ENCODE peak calls at places on chromosome 4, in ten cellular contexts. B is mucosa of descending colon, S is neural progenitor cell, Q is foreskin fibroblast, E is neural crest cell, N is cardiac fibroblast, X is ascending aorta, C is gastrocnemius medialis, U is hepatocyte, M is foreskin keratinocyte. D is an unnamed sample.

GRCh38 chr4:87497141-87497540 is 32.0 kb downstream of the SPARCL1 start:
- DNase-seq in M (no peak), U (no peak), C (no peak), B (no peak), S (peak; percentile 30), E (peak; percentile 9), X (no peak), Q (no peak), N (no peak), D (no peak)

GRCh38 chr4:85761803-85762202 is 286.9 kb downstream of the ARHGAP24 start:
- DNase-seq in Q (peak; percentile 45), S (no peak), X (peak; percentile 81), C (peak; percentile 50), U (peak; percentile 34), N (peak; percentile 88), B (peak; percentile 54), E (no peak), M (no peak), D (no peak)

GRCh38 chr4:108107729-108108382 is 60.9 kb downstream of the LEF1 start:
- DNase-seq in C (no peak), N (no peak), E (no peak), U (no peak), X (no peak), Q (no peak), M (no peak), S (no peak), B (no peak), D (no peak)

GRCh38 chr4:3361406-3361805 is 68.6 kb downstream of the RGS12 start:
- DNase-seq in B (no peak), E (no peak), X (no peak), M (no peak), C (no peak), Q (no peak), U (no peak), N (no peak), S (no peak), D (no peak)

GRCh38 chr4:13872145-13872544 is 244.6 kb upstream of the BOD1L1 start:
- DNase-seq in U (peak; percentile 40), C (no peak), N (peak; percentile 14), B (no peak), S (no peak), X (no peak), M (peak; percentile 17), E (no peak), Q (peak; percentile 60), D (no peak)

GRCh38 chr4:30722092-30722915 is 2.1 kb downstream of the PCDH7 start:
- DNase-seq in M (no peak), E (no peak), N (no peak), B (peak; percentile 2), C (no peak), U (peak; percentile 31), X (peak; percentile 64), Q (no peak), S (peak; percentile 41), D (no peak)

GRCh38 chr4:186904104-186904503 is 180.4 kb upstream of the FAT1 start:
- DNase-seq in S (no peak), C (no peak), Q (peak; percentile 70), X (no peak), M (peak; percentile 75), N (peak; percentile 94), E (no peak), B (no peak), U (peak; percentile 16), D (no peak)

GRCh38 chr4:76215120-76215519 is 1.5 kb upstream of the SCARB2 start:
- DNase-seq in U (no peak), B (peak; percentile 8), Q (no peak), S (no peak), N (no peak), E (no peak), M (no peak), C (peak; percentile 68), X (no peak), D (no peak)

GRCh38 chr4:184280591-184281071 is 63.0 kb upstream of the ENPP6 start:
- DNase-seq in C (no peak), X (no peak), M (no peak), N (no peak), B (no peak), Q (no peak), S (no peak), U (no peak), E (no peak), D (no peak)

GRCh38 chr4:32462944-32463343 is 1742.8 kb downstream of the PCDH7 start:
- DNase-seq in M (no peak), U (no peak), N (peak; percentile 34), C (no peak), Q (no peak), E (no peak), S (peak; percentile 33), X (no peak), B (peak; percentile 7), D (no peak)

DNA sequence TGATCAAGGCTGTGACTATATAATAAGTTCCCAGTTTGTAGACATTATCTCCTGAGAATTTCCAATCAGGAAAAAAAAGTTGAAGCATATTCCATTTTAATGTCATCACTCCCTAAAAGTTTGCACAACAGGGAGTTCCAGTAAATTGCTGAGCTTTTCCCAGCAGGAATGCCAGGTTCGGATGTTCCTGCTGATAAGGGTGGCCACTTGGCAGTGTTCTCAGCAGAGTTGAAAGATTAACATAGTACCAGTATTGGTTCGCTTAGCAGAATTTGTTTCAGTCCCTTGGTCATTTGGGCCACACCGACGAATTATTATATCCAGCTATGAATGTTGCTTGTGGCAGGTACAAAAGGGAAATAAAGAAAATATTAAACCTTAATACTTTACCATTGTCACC is 5.2 kb upstream of the CXCL2 start:
- DNase-seq in E (no peak), N (no peak), X (no peak), Q (no peak), M (no peak), S (no peak), U (peak; percentile 31), B (peak; percentile 54), C (no peak), D (no peak)
- TF ChIP-seq CTCF in E (no peak), N (no peak), X (no peak), Q (no peak), M (no peak), S (no peak), U (no peak), B (no peak), C (no peak), D (no peak)

DNA sequence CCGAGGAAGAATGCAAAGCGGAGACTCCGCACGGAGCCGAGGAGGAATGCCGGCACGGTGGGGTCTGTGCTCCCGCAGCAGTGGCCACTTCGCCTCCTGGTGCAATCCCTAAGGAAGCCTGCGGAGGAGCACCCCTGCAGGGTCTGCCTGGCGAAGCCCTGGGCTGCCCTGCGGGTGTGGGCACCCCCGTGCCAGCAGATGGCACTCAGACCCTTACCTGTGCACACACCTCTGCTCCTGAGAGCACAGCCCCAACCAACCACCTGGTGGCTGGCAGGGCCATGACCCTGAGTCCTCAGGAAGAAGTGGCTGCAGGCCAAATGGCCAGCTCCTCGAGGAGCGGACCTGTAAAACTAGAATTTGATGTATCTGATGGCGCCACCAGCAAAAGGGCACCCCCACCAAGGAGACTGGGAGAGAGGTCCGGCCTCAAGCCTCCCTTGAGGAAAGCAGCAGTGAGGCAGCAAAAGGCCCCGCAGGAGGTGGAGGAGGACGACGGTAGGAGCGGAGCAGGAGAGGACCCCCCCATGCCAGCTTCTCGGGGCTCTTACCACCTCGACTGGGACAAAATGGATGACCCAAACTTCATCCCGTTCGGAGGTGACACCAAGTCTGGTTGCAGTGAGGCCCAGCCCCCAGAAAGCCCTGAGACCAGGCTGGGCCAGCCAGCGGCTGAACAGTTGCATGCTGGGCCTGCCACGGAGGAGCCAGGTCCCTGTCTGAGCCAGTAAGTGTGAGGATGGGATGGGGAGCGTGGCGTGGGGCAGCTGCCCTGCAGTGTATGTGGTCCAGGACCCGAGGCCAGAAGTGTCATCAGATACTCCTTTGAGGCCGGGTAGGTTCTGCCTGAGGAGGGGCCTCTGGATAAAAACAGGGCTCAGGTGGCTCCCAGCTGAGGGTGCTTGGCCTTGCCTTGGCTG is 7.0 kb downstream of the TACC3 start:
- DNase-seq in X (no peak), S (no peak), E (no peak), M (no peak), B (no peak), Q (no peak), C (no peak), N (no peak), U (no peak), D (no peak)
- TF ChIP-seq CTCF in X (no peak), S (no peak), E (no peak), M (peak; percentile 25), B (no peak), Q (no peak), C (no peak), N (no peak), U (no peak), D (no peak)

DNA sequence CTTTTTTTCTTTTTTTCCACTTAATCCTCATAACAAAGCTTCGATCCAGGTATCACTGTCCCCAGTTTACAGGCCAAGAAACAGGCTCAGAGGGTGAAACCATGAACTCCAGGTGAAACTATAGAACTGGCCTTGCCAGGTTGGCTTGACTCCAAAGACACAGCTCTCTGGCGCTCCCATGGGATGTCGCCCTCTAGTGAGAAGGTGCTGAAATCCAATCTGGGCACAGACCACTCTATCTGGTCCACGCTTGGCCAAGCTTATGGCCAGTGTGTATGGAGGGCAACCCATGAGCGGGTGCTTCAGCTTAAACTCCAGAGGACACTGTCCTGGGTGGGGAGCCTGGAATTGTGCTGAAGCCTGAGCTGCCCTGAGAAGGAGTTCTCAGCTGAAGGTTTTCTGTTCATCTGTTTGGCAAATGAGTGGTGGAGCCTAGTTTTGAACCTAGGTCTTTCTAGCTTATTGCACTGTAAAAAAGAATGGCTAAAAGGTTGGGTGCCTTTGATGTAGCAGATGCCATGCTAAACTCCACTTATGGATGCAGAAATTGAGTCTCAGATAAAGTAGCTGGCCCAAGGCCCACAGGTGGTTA is 70.5 kb downstream of the SEL1L3 start:
- DNase-seq in N (peak; percentile 21), B (peak; percentile 77), M (no peak), X (no peak), U (no peak), Q (no peak), C (no peak), S (peak; percentile 46), E (peak; percentile 20), D (no peak)
- TF ChIP-seq CTCF in N (peak; percentile 28), B (no peak), M (peak; percentile 71), X (no peak), U (peak; percentile 24), Q (peak; percentile 45), C (no peak), S (peak; percentile 67), E (peak; percentile 43), D (no peak)

GRCh38 chr4:111048316-111048715 is 425.4 kb upstream of the PITX2 start:
- DNase-seq in X (no peak), U (no peak), B (no peak), M (no peak), S (no peak), Q (no peak), N (no peak), C (no peak), E (no peak), D (no peak)

GRCh38 chr4:111040904-111041303 is 418.0 kb upstream of the PITX2 start:
- DNase-seq in C (no peak), U (no peak), Q (no peak), S (no peak), X (no peak), N (no peak), M (peak; percentile 84), B (no peak), E (no peak), D (no peak)

GRCh38 chr4:111043286-111043685 is 420.4 kb upstream of the PITX2 start:
- DNase-seq in C (no peak), X (no peak), B (no peak), S (no peak), U (no peak), Q (no peak), N (no peak), M (no peak), E (no peak), D (no peak)

GRCh38 chr4:111046811-111047210 is 423.9 kb upstream of the PITX2 start:
- DNase-seq in M (no peak), B (peak; percentile 17), N (no peak), C (no peak), S (no peak), X (no peak), Q (no peak), U (peak; percentile 28), E (no peak), D (no peak)

GRCh38 chr4:111045992-111046391 is 423.1 kb upstream of the PITX2 start:
- DNase-seq in M (no peak), C (no peak), N (no peak), X (no peak), Q (no peak), B (no peak), E (no peak), U (no peak), S (no peak), D (no peak)
- TF ChIP-seq CTCF in M (no peak), C (no peak), N (no peak), X (no peak), Q (no peak), B (no peak), E (peak; percentile 34), U (no peak), S (peak; percentile 44), D (no peak)